ENCODE peak calls at places on chromosomes 4 and X, in eight cellular contexts. One of them, this sample, is unnamed.

GRCh38 chrX:24902808-24903207 is 113.0 kb downstream of the ARX start:
- DNase-seq in IMR-90: peak; percentile 96
- DNase-seq in right lobe of liver: no peak
- DNase-seq in mesendoderm: no peak
- DNase-seq in transverse colon: no peak
- DNase-seq in H9: no peak
- DNase-seq in pancreas: no peak
- DNase-seq in effector memory CD4-positive, alpha-beta T cell: no peak
- DNase-seq in this sample: no peak

GRCh38 chr4:164087733-164088132 is 593.2 kb downstream of the TMA16 start:
- DNase-seq in pancreas: no peak
- DNase-seq in effector memory CD4-positive, alpha-beta T cell: no peak
- DNase-seq in right lobe of liver: no peak
- DNase-seq in IMR-90: no peak
- DNase-seq in H9: no peak
- DNase-seq in mesendoderm: no peak
- DNase-seq in transverse colon: no peak
- DNase-seq in this sample: no peak

GRCh38 chr4:111806331-111806730 is 338.9 kb upstream of the FAM241A start:
- DNase-seq in IMR-90: no peak
- DNase-seq in transverse colon: no peak
- DNase-seq in pancreas: no peak
- DNase-seq in H9: peak; percentile 64
- DNase-seq in right lobe of liver: no peak
- DNase-seq in mesendoderm: peak; percentile 70
- DNase-seq in effector memory CD4-positive, alpha-beta T cell: no peak
- DNase-seq in this sample: no peak

GRCh38 chr4:123338715-123339114 is 57.9 kb upstream of the SPRY1 start:
- DNase-seq in mesendoderm: no peak
- DNase-seq in effector memory CD4-positive, alpha-beta T cell: no peak
- DNase-seq in pancreas: no peak
- DNase-seq in transverse colon: no peak
- DNase-seq in IMR-90: no peak
- DNase-seq in H9: no peak
- DNase-seq in right lobe of liver: no peak
- DNase-seq in this sample: no peak

GRCh38 chrX:16666541-16666940 is 16.6 kb downstream of the S100G start:
- DNase-seq in H9: no peak
- DNase-seq in effector memory CD4-positive, alpha-beta T cell: no peak
- DNase-seq in pancreas: no peak
- DNase-seq in right lobe of liver: no peak
- DNase-seq in IMR-90: peak; percentile 61
- DNase-seq in transverse colon: no peak
- DNase-seq in mesendoderm: peak; percentile 56
- DNase-seq in this sample: no peak

GRCh38 chr4:75895744-75896314 is 6.4 kb downstream of the PPEF2 start:
- DNase-seq in mesendoderm: peak; percentile 68
- DNase-seq in pancreas: no peak
- DNase-seq in IMR-90: peak; percentile 18
- DNase-seq in effector memory CD4-positive, alpha-beta T cell: no peak
- DNase-seq in H9: peak; percentile 45
- DNase-seq in transverse colon: no peak
- DNase-seq in right lobe of liver: no peak
- DNase-seq in this sample: no peak

GRCh38 chr4:19772581-19772980 is 479.1 kb upstream of the SLIT2 start:
- DNase-seq in right lobe of liver: no peak
- DNase-seq in transverse colon: no peak
- DNase-seq in effector memory CD4-positive, alpha-beta T cell: no peak
- DNase-seq in H9: no peak
- DNase-seq in mesendoderm: no peak
- DNase-seq in IMR-90: no peak
- DNase-seq in pancreas: no peak
- DNase-seq in this sample: no peak

GRCh38 chrX:105477351-105477750 is 256.9 kb upstream of the TEX13A start:
- DNase-seq in pancreas: no peak
- DNase-seq in effector memory CD4-positive, alpha-beta T cell: no peak
- DNase-seq in right lobe of liver: no peak
- DNase-seq in H9: no peak
- DNase-seq in transverse colon: no peak
- DNase-seq in mesendoderm: no peak
- DNase-seq in IMR-90: no peak
- DNase-seq in this sample: no peak

GRCh38 chrX:35919536-35920309 is at the start of gene CFAP47:
- DNase-seq in H9: peak; percentile 74
- DNase-seq in transverse colon: peak; percentile 12
- DNase-seq in mesendoderm: peak; percentile 80
- DNase-seq in right lobe of liver: no peak
- DNase-seq in effector memory CD4-positive, alpha-beta T cell: no peak
- DNase-seq in pancreas: peak; percentile 70
- DNase-seq in IMR-90: no peak
- DNase-seq in this sample: no peak

GRCh38 chr4:123824524-123824923 is 427.9 kb downstream of the SPRY1 start:
- DNase-seq in transverse colon: no peak
- DNase-seq in H9: no peak
- DNase-seq in effector memory CD4-positive, alpha-beta T cell: no peak
- DNase-seq in right lobe of liver: no peak
- DNase-seq in IMR-90: no peak
- DNase-seq in pancreas: no peak
- DNase-seq in mesendoderm: no peak
- DNase-seq in this sample: no peak

GRCh38 chr4:11471613-11472012 is 42.9 kb upstream of the HS3ST1 start:
- DNase-seq in transverse colon: peak; percentile 41
- DNase-seq in right lobe of liver: no peak
- DNase-seq in H9: no peak
- DNase-seq in IMR-90: no peak
- DNase-seq in mesendoderm: no peak
- DNase-seq in effector memory CD4-positive, alpha-beta T cell: peak; percentile 32
- DNase-seq in pancreas: no peak
- DNase-seq in this sample: peak; percentile 71

GRCh38 chrX:11509786-11510185 is 155.9 kb downstream of the ARHGAP6 start:
- DNase-seq in H9: no peak
- DNase-seq in mesendoderm: no peak
- DNase-seq in effector memory CD4-positive, alpha-beta T cell: no peak
- DNase-seq in pancreas: no peak
- DNase-seq in IMR-90: peak; percentile 76
- DNase-seq in right lobe of liver: no peak
- DNase-seq in transverse colon: no peak
- DNase-seq in this sample: no peak

GRCh38 chr4:12949719-12950118 is 534.4 kb downstream of the RAB28 start:
- DNase-seq in pancreas: no peak
- DNase-seq in mesendoderm: no peak
- DNase-seq in transverse colon: no peak
- DNase-seq in IMR-90: no peak
- DNase-seq in effector memory CD4-positive, alpha-beta T cell: no peak
- DNase-seq in right lobe of liver: peak; percentile 51
- DNase-seq in H9: no peak
- DNase-seq in this sample: no peak

GRCh38 chr4:103099691-103100392 is at the start of gene BDH2:
- DNase-seq in effector memory CD4-positive, alpha-beta T cell: peak; percentile 14
- DNase-seq in pancreas: no peak
- DNase-seq in transverse colon: peak; percentile 48
- DNase-seq in IMR-90: peak; percentile 97
- DNase-seq in mesendoderm: peak; percentile 96
- DNase-seq in H9: peak; percentile 35
- DNase-seq in right lobe of liver: peak; percentile 64
- DNase-seq in this sample: no peak

GRCh38 chr4:143185253-143186107 is 763 bp downstream of the USP38 start:
- DNase-seq in mesendoderm: peak; percentile 65
- DNase-seq in right lobe of liver: peak; percentile 55
- DNase-seq in pancreas: peak; percentile 78
- DNase-seq in effector memory CD4-positive, alpha-beta T cell: no peak
- DNase-seq in IMR-90: peak; percentile 8
- DNase-seq in H9: peak; percentile 56
- DNase-seq in transverse colon: peak; percentile 16
- DNase-seq in this sample: no peak

GRCh38 chr4:4991541-4992099 is 27.6 kb downstream of the CYTL1 start:
- DNase-seq in mesendoderm: no peak
- DNase-seq in transverse colon: no peak
- DNase-seq in pancreas: no peak
- DNase-seq in right lobe of liver: no peak
- DNase-seq in effector memory CD4-positive, alpha-beta T cell: no peak
- DNase-seq in IMR-90: no peak
- DNase-seq in H9: no peak
- DNase-seq in this sample: no peak

GRCh38 chrX:15973299-15973698 is 118.7 kb upstream of the AP1S2 start:
- DNase-seq in IMR-90: peak; percentile 19
- DNase-seq in pancreas: no peak
- DNase-seq in H9: peak; percentile 78
- DNase-seq in right lobe of liver: no peak
- DNase-seq in transverse colon: peak; percentile 12
- DNase-seq in mesendoderm: peak; percentile 85
- DNase-seq in effector memory CD4-positive, alpha-beta T cell: no peak
- DNase-seq in this sample: no peak

GRCh38 chrX:41677183-41677582 is 11.6 kb upstream of the GPR34 start:
- DNase-seq in H9: no peak
- DNase-seq in mesendoderm: no peak
- DNase-seq in transverse colon: no peak
- DNase-seq in right lobe of liver: no peak
- DNase-seq in IMR-90: no peak
- DNase-seq in effector memory CD4-positive, alpha-beta T cell: no peak
- DNase-seq in pancreas: no peak
- DNase-seq in this sample: no peak

GRCh38 chrX:47612418-47612817 is 7.2 kb downstream of the SYN1 start:
- DNase-seq in effector memory CD4-positive, alpha-beta T cell: no peak
- DNase-seq in IMR-90: no peak
- DNase-seq in mesendoderm: no peak
- DNase-seq in pancreas: no peak
- DNase-seq in transverse colon: no peak
- DNase-seq in H9: no peak
- DNase-seq in right lobe of liver: no peak
- DNase-seq in this sample: no peak
- H3K4me1 ChIP-seq in effector memory CD4-positive, alpha-beta T cell: no peaks in the 10 kb centered on the region
- H3K4me1 ChIP-seq in IMR-90: no peaks in the 10 kb centered on the region
- H3K4me1 ChIP-seq in mesendoderm: peaks cover 2% of the 10 kb centered on the region
- H3K4me1 ChIP-seq in pancreas: no peaks in the 10 kb centered on the region
- H3K4me1 ChIP-seq in transverse colon: no peaks in the 10 kb centered on the region
- H3K4me1 ChIP-seq in H9: no peaks in the 10 kb centered on the region
- H3K4me1 ChIP-seq in right lobe of liver: no peaks in the 10 kb centered on the region
- H3K4me1 ChIP-seq in this sample: no peaks in the 10 kb centered on the region

DNA sequence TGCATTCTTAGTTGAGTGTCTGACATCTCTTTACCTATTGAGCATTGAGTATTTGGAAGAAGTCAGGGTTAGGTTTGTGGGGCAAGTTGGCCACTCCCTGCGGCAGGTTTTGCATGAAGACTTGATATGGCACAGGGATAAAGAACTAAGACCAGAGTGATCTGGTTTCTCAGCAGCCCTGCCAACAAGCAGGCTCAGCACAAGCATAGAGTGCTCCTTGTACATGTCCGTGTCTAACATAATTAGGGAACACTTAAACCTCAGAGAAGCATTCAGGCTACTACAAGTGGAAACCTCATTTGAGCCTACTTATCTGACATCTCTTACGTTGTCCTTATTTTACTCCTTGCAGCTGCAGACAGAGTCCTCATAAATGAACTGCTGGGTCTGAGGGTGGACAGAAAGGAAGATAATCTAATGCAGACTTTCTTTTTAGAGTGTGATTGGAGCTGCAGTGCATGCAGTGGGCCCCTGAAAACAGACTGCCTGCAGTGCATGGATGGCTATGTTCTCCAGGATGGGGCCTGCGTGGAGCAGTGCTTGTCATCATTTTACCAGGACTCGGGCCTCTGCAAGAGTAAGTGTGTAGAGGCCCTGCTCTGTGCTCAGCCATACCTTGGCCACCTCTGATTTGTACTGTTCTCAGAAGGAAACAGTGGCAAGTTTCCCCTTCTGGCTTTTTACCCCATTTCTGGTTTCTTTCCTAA is 179.1 kb upstream of the ANXA3 start:
- DNase-seq in H9: no peak
- DNase-seq in effector memory CD4-positive, alpha-beta T cell: no peak
- DNase-seq in IMR-90: no peak
- DNase-seq in transverse colon: no peak
- DNase-seq in right lobe of liver: no peak
- DNase-seq in mesendoderm: no peak
- DNase-seq in pancreas: no peak
- DNase-seq in this sample: no peak
- H3K4me1 ChIP-seq in H9: peaks cover 9% of the 10 kb centered on the region
- H3K4me1 ChIP-seq in effector memory CD4-positive, alpha-beta T cell: no peaks in the 10 kb centered on the region
- H3K4me1 ChIP-seq in IMR-90: no peaks in the 10 kb centered on the region
- H3K4me1 ChIP-seq in transverse colon: no peaks in the 10 kb centered on the region
- H3K4me1 ChIP-seq in right lobe of liver: no peaks in the 10 kb centered on the region
- H3K4me1 ChIP-seq in mesendoderm: peaks cover 12% of the 10 kb centered on the region
- H3K4me1 ChIP-seq in pancreas: no peaks in the 10 kb centered on the region
- H3K4me1 ChIP-seq in this sample: no peaks in the 10 kb centered on the region

DNA sequence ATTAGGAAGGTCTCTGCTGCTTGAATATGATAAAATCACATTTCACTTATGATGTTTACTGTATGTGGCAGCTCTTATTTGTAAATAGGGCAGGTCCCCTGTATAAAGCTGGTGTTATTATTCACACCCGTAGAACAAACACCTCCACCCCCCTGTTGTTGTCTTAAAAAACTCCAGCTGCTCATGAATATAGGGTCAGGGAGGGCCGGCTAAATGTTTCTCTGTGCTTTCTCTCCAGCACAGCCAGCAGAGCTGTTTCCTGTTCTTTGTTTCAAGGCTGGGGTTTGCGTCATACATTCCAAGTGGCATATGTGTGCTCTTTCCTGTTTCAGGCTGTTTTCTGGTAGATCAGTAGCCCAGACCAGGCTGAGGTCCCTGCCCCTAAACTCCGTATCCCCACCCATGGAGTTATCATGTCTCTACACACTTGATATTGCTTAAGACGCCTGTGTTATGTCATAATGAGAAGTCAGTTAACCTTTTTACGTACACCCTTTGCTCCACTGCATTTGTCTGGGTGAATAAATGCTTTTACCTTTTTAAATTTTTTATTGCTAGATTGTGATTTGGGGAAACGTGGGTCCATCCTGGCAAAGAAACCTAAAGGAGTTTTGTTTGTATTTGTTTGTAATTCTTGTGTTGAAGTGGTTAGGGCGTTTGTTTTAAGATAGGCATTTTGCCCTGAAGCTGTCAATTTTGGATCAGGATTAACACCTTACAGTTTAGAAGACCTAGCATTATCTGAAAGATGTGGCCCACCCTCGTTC is 3.2 kb downstream of the KLF3 start:
- DNase-seq in right lobe of liver: peak; percentile 90
- DNase-seq in transverse colon: peak; percentile 87
- DNase-seq in effector memory CD4-positive, alpha-beta T cell: peak; percentile 70
- DNase-seq in mesendoderm: peak; percentile 99
- DNase-seq in IMR-90: peak; percentile 99
- DNase-seq in pancreas: no peak
- DNase-seq in H9: peak; percentile 93
- DNase-seq in this sample: no peak
- H3K4me1 ChIP-seq in right lobe of liver: no peaks in the 10 kb centered on the region
- H3K4me1 ChIP-seq in transverse colon: peaks cover 71% of the 10 kb centered on the region
- H3K4me1 ChIP-seq in effector memory CD4-positive, alpha-beta T cell: peaks cover 43% of the 10 kb centered on the region
- H3K4me1 ChIP-seq in mesendoderm: peaks cover 10% of the 10 kb centered on the region
- H3K4me1 ChIP-seq in IMR-90: peaks cover 19% of the 10 kb centered on the region
- H3K4me1 ChIP-seq in pancreas: peaks cover 32% of the 10 kb centered on the region
- H3K4me1 ChIP-seq in H9: peaks cover 4% of the 10 kb centered on the region
- H3K4me1 ChIP-seq in this sample: peaks cover 60% of the 10 kb centered on the region

DNA sequence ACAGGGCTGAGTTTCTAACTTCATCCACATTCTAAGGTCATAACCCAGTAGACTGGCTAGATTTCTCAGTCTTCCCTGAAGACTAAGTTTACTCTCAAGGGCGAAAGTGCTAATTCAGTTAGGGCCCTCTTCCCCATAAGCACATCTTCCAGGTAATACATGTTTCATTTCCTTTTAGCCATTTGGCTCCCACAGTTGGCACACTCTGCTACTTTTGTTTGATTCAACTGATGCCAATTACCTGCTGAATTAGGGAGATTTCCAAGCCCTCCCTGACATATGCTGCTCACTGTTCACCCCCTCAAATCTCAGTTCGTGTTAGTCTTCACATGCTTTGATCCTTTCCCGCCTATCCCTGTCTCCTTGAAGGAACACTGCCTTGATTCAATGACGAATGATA is 17.0 kb upstream of the WDR17 start:
- DNase-seq in IMR-90: no peak
- DNase-seq in effector memory CD4-positive, alpha-beta T cell: no peak
- DNase-seq in mesendoderm: no peak
- DNase-seq in transverse colon: no peak
- DNase-seq in right lobe of liver: no peak
- DNase-seq in H9: no peak
- DNase-seq in pancreas: no peak
- DNase-seq in this sample: no peak
- H3K4me1 ChIP-seq in IMR-90: peaks cover 3% of the 10 kb centered on the region
- H3K4me1 ChIP-seq in effector memory CD4-positive, alpha-beta T cell: no peaks in the 10 kb centered on the region
- H3K4me1 ChIP-seq in mesendoderm: no peaks in the 10 kb centered on the region
- H3K4me1 ChIP-seq in transverse colon: no peaks in the 10 kb centered on the region
- H3K4me1 ChIP-seq in right lobe of liver: no peaks in the 10 kb centered on the region
- H3K4me1 ChIP-seq in H9: no peaks in the 10 kb centered on the region
- H3K4me1 ChIP-seq in pancreas: no peaks in the 10 kb centered on the region
- H3K4me1 ChIP-seq in this sample: no peaks in the 10 kb centered on the region

This sample was measured in CD8-positive, alpha-beta T cell.